ENCODE peak calls at places on chromosome 12, in eight cellular contexts. V is colonic mucosa, B is A549, M is neuronal stem cell, S is mesenchymal stem cell, I is GM23248, E is small intestine, Y is ascending aorta. C is an unnamed sample. For H3K4me1, the result is how much of the 10 kb centered on the place peaks cover.

GRCh38 chr12:121159467-121160307 is 27.0 kb downstream of the P2RX7 start:
- DNase-seq in V (no peak), B (no peak), M (no peak), S (no peak), I (no peak), E (no peak), Y (no peak), C (no peak)

GRCh38 chr12:34334953-34335743 is 312.9 kb downstream of the ALG10 start:
- DNase-seq in V (no peak), B (no peak), M (no peak), S (no peak), I (no peak), E (no peak), Y (no peak), C (no peak)

GRCh38 chr12:30169839-30170591 is 386.3 kb upstream of the TMTC1 start:
- DNase-seq in V (no peak), B (no peak), M (no peak), S (no peak), I (no peak), E (no peak), Y (no peak), C (no peak)

GRCh38 chr12:65074932-65075331 is 46.2 kb downstream of the WIF1 start:
- DNase-seq in V (no peak), B (peak), M (no peak), S (no peak), I (no peak), E (peak), Y (no peak), C (no peak)

GRCh38 chr12:132384916-132385315 is 55.5 kb upstream of the GALNT9 start:
- DNase-seq in V (no peak), B (no peak), M (no peak), S (no peak), I (no peak), E (no peak), Y (no peak), C (no peak)

GRCh38 chr12:106149096-106149784 is 10.5 kb upstream of the NUAK1 start:
- DNase-seq in V (peak), B (peak), M (no peak), S (no peak), I (peak), E (peak), Y (no peak), C (peak)

GRCh38 chr12:63228853-63229252 is 77.9 kb upstream of the AVPR1A start:
- DNase-seq in V (no peak), B (no peak), M (no peak), S (no peak), I (no peak), E (no peak), Y (no peak), C (no peak)

GRCh38 chr12:123363743-123364531 is 710 bp downstream of the SBNO1 start:
- DNase-seq in V (peak), B (peak), M (peak), S (no peak), I (peak), E (peak), Y (no peak), C (peak)

GRCh38 chr12:113788020-113788856 is 177.9 kb downstream of the RBM19 start:
- DNase-seq in V (no peak), B (no peak), M (no peak), S (peak), I (peak), E (no peak), Y (no peak), C (peak)

GRCh38 chr12:56517854-56518253 is 3.8 kb upstream of the RBMS2 start:
- DNase-seq in V (no peak), B (no peak), M (no peak), S (no peak), I (no peak), E (no peak), Y (no peak), C (no peak)

GRCh38 chr12:96327346-96327745 is 72.9 kb downstream of the CDK17 start:
- DNase-seq in V (no peak), B (no peak), M (no peak), S (no peak), I (no peak), E (no peak), Y (no peak), C (no peak)

GRCh38 chr12:93229494-93230310 is 148.0 kb upstream of the NUDT4 start:
- DNase-seq in V (no peak), B (peak), M (no peak), S (peak), I (peak), E (no peak), Y (no peak), C (peak)

GRCh38 chr12:89863968-89864367 is 155.3 kb upstream of the ATP2B1 start:
- DNase-seq in V (no peak), B (no peak), M (no peak), S (no peak), I (no peak), E (no peak), Y (no peak), C (peak)

GRCh38 chr12:103811791-103812190 is 29.2 kb downstream of the NT5DC3 start:
- DNase-seq in V (no peak), B (no peak), M (no peak), S (no peak), I (no peak), E (no peak), Y (no peak), C (no peak)

GRCh38 chr12:111570090-111570961 is 28.8 kb downstream of the ATXN2 start:
- DNase-seq in V (no peak), B (peak), M (no peak), S (peak), I (peak), E (peak), Y (no peak), C (peak)

GRCh38 chr12:76739896-76740295 is 24.0 kb upstream of the ZDHHC17 start:
- DNase-seq in V (no peak), B (no peak), M (no peak), S (no peak), I (no peak), E (no peak), Y (no peak), C (no peak)

GRCh38 chr12:76738824-76739579 is 24.9 kb upstream of the ZDHHC17 start:
- DNase-seq in V (peak), B (no peak), M (no peak), S (no peak), I (no peak), E (no peak), Y (no peak), C (no peak)

DNA sequence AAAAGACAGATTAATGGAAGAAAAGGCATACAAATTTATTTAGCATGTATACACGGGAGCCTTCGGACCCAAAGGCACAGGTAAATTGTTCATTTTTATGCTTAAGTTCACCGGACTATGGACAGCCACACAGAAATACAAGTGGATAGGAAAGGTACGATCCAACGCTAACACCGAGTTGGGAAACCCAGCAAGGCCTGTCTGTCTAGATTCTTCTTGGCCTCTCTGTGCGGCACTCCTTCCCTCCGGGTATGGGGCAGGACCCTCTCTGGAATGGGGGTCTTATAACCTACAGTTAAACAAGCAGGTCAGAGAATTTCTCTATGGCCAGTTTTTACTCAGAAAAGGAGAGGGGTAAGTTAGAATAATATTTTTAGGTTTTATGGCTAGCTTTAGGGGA is 23.4 kb upstream of the ZDHHC17 start:
- DNase-seq in V (no peak), B (no peak), M (no peak), S (no peak), I (no peak), E (no peak), Y (no peak), C (no peak)
- H3K4me1 ChIP-seq in V (under half), B (under half), M (under half), S (under half), I (under half), E (under half), Y (under half), C (under half)

GRCh38 chr12:124484067-124484466 is 83.3 kb downstream of the NCOR2 start:
- DNase-seq in V (no peak), B (no peak), M (no peak), S (no peak), I (no peak), E (no peak), Y (no peak), C (no peak)

GRCh38 chr12:124487065-124487833 is 80.2 kb downstream of the NCOR2 start:
- DNase-seq in V (no peak), B (no peak), M (no peak), S (peak), I (no peak), E (no peak), Y (no peak), C (no peak)

GRCh38 chr12:124486346-124486963 is 81.0 kb downstream of the NCOR2 start:
- DNase-seq in V (no peak), B (no peak), M (no peak), S (no peak), I (no peak), E (no peak), Y (no peak), C (no peak)

GRCh38 chr12:124484526-124484953 is 82.9 kb downstream of the NCOR2 start:
- DNase-seq in V (no peak), B (no peak), M (no peak), S (no peak), I (no peak), E (no peak), Y (no peak), C (no peak)

GRCh38 chr12:124485371-124485770 is 82.0 kb downstream of the NCOR2 start:
- DNase-seq in V (no peak), B (no peak), M (no peak), S (no peak), I (no peak), E (no peak), Y (no peak), C (no peak)
- H3K4me1 ChIP-seq in V (under half), B (under half), M (under half), S (half or more), I (under half), E (under half), Y (under half), C (under half)

GRCh38 chr12:95241761-95242506 is 24.3 kb downstream of the VEZT start:
- DNase-seq in V (no peak), B (no peak), M (no peak), S (no peak), I (no peak), E (no peak), Y (no peak), C (no peak)

GRCh38 chr12:95237315-95237714 is 19.7 kb downstream of the VEZT start:
- DNase-seq in V (no peak), B (no peak), M (no peak), S (peak), I (no peak), E (no peak), Y (no peak), C (no peak)

GRCh38 chr12:95240556-95240955 is 22.9 kb downstream of the VEZT start:
- DNase-seq in V (no peak), B (no peak), M (no peak), S (no peak), I (no peak), E (no peak), Y (no peak), C (no peak)

GRCh38 chr12:95239216-95239615 is 21.6 kb downstream of the VEZT start:
- DNase-seq in V (no peak), B (no peak), M (no peak), S (no peak), I (no peak), E (no peak), Y (no peak), C (no peak)

GRCh38 chr12:95238150-95238549 is 20.5 kb downstream of the VEZT start:
- DNase-seq in V (no peak), B (no peak), M (no peak), S (no peak), I (no peak), E (no peak), Y (no peak), C (no peak)
- H3K4me1 ChIP-seq in V (under half), B (under half), M (under half), S (under half), I (under half), E (under half), Y (under half), C (under half)

DNA sequence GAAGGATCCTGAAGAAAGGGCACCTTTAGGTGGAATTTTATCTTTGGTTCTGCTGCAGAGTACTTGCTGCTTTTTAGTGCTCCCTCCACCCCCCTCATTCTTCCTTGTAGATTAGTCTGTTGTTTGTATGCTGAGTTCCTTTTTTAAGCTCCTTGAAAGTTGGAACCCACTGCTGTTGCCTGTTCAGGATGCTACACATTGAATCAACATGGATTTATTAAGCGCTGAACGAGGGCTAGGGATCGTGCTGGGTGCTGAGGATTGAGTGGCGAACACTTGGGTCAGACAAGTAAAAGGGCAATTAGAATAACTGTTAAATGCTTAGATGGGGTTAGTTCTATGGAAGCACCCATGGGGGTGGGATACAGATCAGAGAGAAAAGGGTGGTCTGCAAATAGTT is 907 bp upstream of the AMN1 start:
- DNase-seq in V (no peak), B (no peak), M (no peak), S (no peak), I (peak), E (no peak), Y (no peak), C (no peak)
- H3K4me1 ChIP-seq in V (under half), B (under half), M (under half), S (under half), I (under half), E (under half), Y (under half), C (under half)

DNA sequence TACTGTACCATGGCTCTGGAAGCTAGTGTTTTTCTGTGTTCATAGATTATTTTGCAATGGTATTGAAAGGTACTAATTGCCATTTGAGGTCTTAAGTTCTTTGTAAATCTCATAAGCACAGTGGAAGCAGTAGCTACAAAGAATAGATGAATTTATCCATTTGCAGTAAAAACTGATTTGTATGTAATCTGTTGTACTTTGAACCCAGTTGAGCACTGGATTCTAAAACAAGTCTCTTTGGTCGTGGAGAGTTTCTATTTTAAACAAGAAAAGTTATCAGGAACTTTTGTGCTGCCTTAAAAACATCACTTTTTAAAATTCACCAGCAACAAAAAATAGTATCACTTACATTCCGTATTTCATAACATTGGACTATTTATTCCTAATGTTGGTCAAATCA is 4.1 kb downstream of the RAP1B start:
- DNase-seq in V (no peak), B (no peak), M (no peak), S (no peak), I (no peak), E (no peak), Y (no peak), C (no peak)
- H3K4me1 ChIP-seq in V (under half), B (half or more), M (under half), S (under half), I (half or more), E (under half), Y (under half), C (under half)

GRCh38 chr12:2283910-2284309 is 231.1 kb downstream of the CACNA1C start:
- DNase-seq in V (no peak), B (no peak), M (no peak), S (peak), I (peak), E (no peak), Y (no peak), C (peak)
- H3K4me1 ChIP-seq in V (under half), B (under half), M (under half), S (under half), I (half or more), E (under half), Y (half or more), C (half or more)

GRCh38 chr12:116138380-116138779 is 139.1 kb downstream of the MED13L start:
- DNase-seq in V (no peak), B (no peak), M (no peak), S (peak), I (peak), E (no peak), Y (no peak), C (peak)

GRCh38 chr12:116135209-116135930 is 142.1 kb downstream of the MED13L start:
- DNase-seq in V (no peak), B (peak), M (no peak), S (peak), I (peak), E (peak), Y (no peak), C (peak)

GRCh38 chr12:116137318-116137717 is 140.2 kb downstream of the MED13L start:
- DNase-seq in V (no peak), B (no peak), M (no peak), S (no peak), I (no peak), E (no peak), Y (no peak), C (no peak)

GRCh38 chr12:116138781-116139180 is 138.7 kb downstream of the MED13L start:
- DNase-seq in V (no peak), B (no peak), M (no peak), S (no peak), I (peak), E (no peak), Y (no peak), C (no peak)

GRCh38 chr12:116136340-116136739 is 141.2 kb downstream of the MED13L start:
- DNase-seq in V (no peak), B (no peak), M (no peak), S (peak), I (peak), E (no peak), Y (no peak), C (peak)
- H3K4me1 ChIP-seq in V (under half), B (half or more), M (under half), S (under half), I (half or more), E (under half), Y (half or more), C (half or more)